ENCODE peak calls at places on chromosomes 12 and 14, in seven cellular contexts. W is Peyer's patch, S is mammary epithelial cell, Z is psoas muscle, F is heart right ventricle, O is lower lobe of right lung, U is left lung. Y is an unnamed sample. For H3K4me1, the result is how much of the 10 kb centered on the place peaks cover.

GRCh38 chr12:76256341-76256740 is 91.9 kb downstream of the BBS10 start:
- DNase-seq in U (no peak), W (no peak), F (no peak), Z (no peak), S (no peak), O (no peak), Y (no peak)

GRCh38 chr14:73438993-73439392 is 19.4 kb downstream of the NUMB start:
- DNase-seq in F (no peak), S (no peak), O (no peak), W (no peak), U (no peak), Z (no peak), Y (no peak)

GRCh38 chr14:104894331-104895206 is 29.5 kb downstream of the CEP170B start:
- DNase-seq in F (peak), W (no peak), O (no peak), Z (peak), U (peak), S (no peak), Y (peak)

GRCh38 chr12:15154108-15154507 is 67.1 kb downstream of the RERG start:
- DNase-seq in W (no peak), O (no peak), F (no peak), S (no peak), U (no peak), Z (no peak), Y (no peak)

GRCh38 chr14:69260246-69260978 is 454 bp downstream of the GALNT16 start:
- DNase-seq in S (peak), U (no peak), F (no peak), Z (peak), W (no peak), O (no peak), Y (peak)

GRCh38 chr14:67733609-67734008 is 31.9 kb downstream of the RDH12 start:
- DNase-seq in S (no peak), Z (no peak), O (no peak), U (no peak), F (no peak), W (no peak), Y (no peak)

GRCh38 chr12:109706747-109707469 is 6.7 kb upstream of the FAM222A start:
- DNase-seq in W (no peak), U (no peak), S (no peak), O (no peak), F (no peak), Z (no peak), Y (no peak)

GRCh38 chr12:23810327-23810902 is 139.1 kb downstream of the SOX5 start:
- DNase-seq in Z (no peak), F (no peak), O (no peak), W (no peak), U (no peak), S (no peak), Y (no peak)

GRCh38 chr14:23432102-23432925 is 3.1 kb downstream of the MYH7 start:
- DNase-seq in F (no peak), Z (no peak), S (no peak), U (no peak), O (no peak), W (no peak), Y (no peak)

GRCh38 chr14:22375321-22375930 is 213.6 kb downstream of the DAD1 start:
- DNase-seq in W (no peak), Z (no peak), F (no peak), O (no peak), S (peak), U (no peak), Y (peak)

GRCh38 chr12:93978553-93978952 is 169.8 kb upstream of the PLXNC1 start:
- DNase-seq in F (no peak), U (no peak), Z (no peak), W (no peak), O (no peak), S (peak), Y (peak)

GRCh38 chr12:5718073-5718472 is 227.0 kb downstream of the ANO2 start:
- DNase-seq in W (no peak), F (no peak), Z (no peak), S (no peak), O (no peak), U (no peak), Y (no peak)

GRCh38 chr12:2288001-2288400 is 235.2 kb downstream of the CACNA1C start:
- DNase-seq in O (no peak), S (no peak), U (no peak), Z (no peak), F (no peak), W (no peak), Y (no peak)

GRCh38 chr12:6946920-6947374 is 3.1 kb downstream of the C12orf57 start:
- DNase-seq in O (peak), U (no peak), F (no peak), W (no peak), Z (no peak), S (no peak), Y (no peak)

GRCh38 chr12:132873724-132874123 is 13.7 kb downstream of the CHFR start:
- DNase-seq in F (no peak), U (no peak), W (no peak), Z (no peak), S (no peak), O (no peak), Y (no peak)
- H3K27ac ChIP-seq in F (no peak), U (no peak), W (no peak), Z (no peak), S (no peak), O (no peak), Y (no peak)

GRCh38 chr12:42141981-42142606 is 2.6 kb downstream of the GXYLT1 start:
- DNase-seq in S (no peak), Z (no peak), F (no peak), W (no peak), O (no peak), U (no peak), Y (no peak)
- H3K4me1 ChIP-seq in S (under half), Z (under half), F (under half), W (under half), O (under half), U (under half), Y (under half)

GRCh38 chr14:74948228-74949175 is 6.9 kb downstream of the PGF start:
- DNase-seq in Z (no peak), F (no peak), S (no peak), O (no peak), U (peak), W (no peak), Y (no peak)

GRCh38 chr14:74945261-74945851 is 10.0 kb downstream of the PGF start:
- DNase-seq in F (no peak), Z (peak), W (no peak), O (no peak), U (peak), S (no peak), Y (peak)

GRCh38 chr14:74945852-74946658 is 9.3 kb downstream of the PGF start:
- DNase-seq in O (peak), F (peak), W (peak), U (peak), Z (peak), S (peak), Y (peak)

GRCh38 chr14:74947353-74948227 is 7.8 kb downstream of the PGF start:
- DNase-seq in O (no peak), W (no peak), U (peak), Z (no peak), S (no peak), F (no peak), Y (no peak)

GRCh38 chr14:74946659-74947281 is 8.6 kb downstream of the PGF start:
- DNase-seq in S (peak), W (no peak), Z (no peak), U (no peak), O (no peak), F (no peak), Y (no peak)
- TF ChIP-seq CTCF in S (no peak), W (no peak), Z (no peak), U (peak), O (peak), F (peak), Y (no peak)

GRCh38 chr12:53051881-53052412 is 2.1 kb downstream of the TNS2 start:
- DNase-seq in W (no peak), U (no peak), F (no peak), O (no peak), S (no peak), Z (no peak), Y (no peak)
- H3K27ac ChIP-seq in W (peak), U (peak), F (peak), O (peak), S (no peak), Z (peak), Y (peak)

GRCh38 chr14:101405931-101406330 is 155.4 kb upstream of the DIO3 start:
- DNase-seq in Z (no peak), W (no peak), O (no peak), U (no peak), S (no peak), F (no peak), Y (no peak)
- H3K4me1 ChIP-seq in Z (under half), W (under half), O (under half), U (under half), S (under half), F (under half), Y (under half)